ENCODE peak calls at places on chromosomes 1 and 21, in ten cellular contexts. One of them, this sample, is unnamed.

GRCh38 chr1:88985033-88985432 is 7.4 kb downstream of the KYAT3 start:
- DNase-seq in adrenal gland: peak; percentile 67
- DNase-seq in heart left ventricle: peak; percentile 34
- DNase-seq in ovary: peak; percentile 59
- DNase-seq in uterus: peak; percentile 25
- DNase-seq in fibroblast of lung: peak; percentile 86
- DNase-seq in A549: peak; percentile 7
- DNase-seq in transverse colon: no peak
- DNase-seq in HL-60: no peak
- DNase-seq in AG10803: peak; percentile 81
- DNase-seq in this sample: peak; percentile 99

GRCh38 chr1:158819461-158820443 is 11.4 kb upstream of the MNDA start:
- DNase-seq in adrenal gland: no peak
- DNase-seq in heart left ventricle: no peak
- DNase-seq in ovary: no peak
- DNase-seq in uterus: no peak
- DNase-seq in fibroblast of lung: peak; percentile 1
- DNase-seq in A549: no peak
- DNase-seq in transverse colon: no peak
- DNase-seq in HL-60: no peak
- DNase-seq in AG10803: no peak
- DNase-seq in this sample: no peak

GRCh38 chr1:223479261-223479660 is 86.0 kb downstream of the CCDC185 start:
- DNase-seq in adrenal gland: no peak
- DNase-seq in heart left ventricle: no peak
- DNase-seq in ovary: no peak
- DNase-seq in uterus: no peak
- DNase-seq in fibroblast of lung: no peak
- DNase-seq in A549: no peak
- DNase-seq in transverse colon: no peak
- DNase-seq in HL-60: no peak
- DNase-seq in AG10803: no peak
- DNase-seq in this sample: no peak

GRCh38 chr1:226436855-226437491 is 29.1 kb upstream of the PARP1 start:
- DNase-seq in adrenal gland: no peak
- DNase-seq in heart left ventricle: no peak
- DNase-seq in ovary: no peak
- DNase-seq in uterus: no peak
- DNase-seq in fibroblast of lung: no peak
- DNase-seq in A549: no peak
- DNase-seq in transverse colon: peak; percentile 13
- DNase-seq in HL-60: no peak
- DNase-seq in AG10803: no peak
- DNase-seq in this sample: no peak

GRCh38 chr1:110152133-110152785 is 2.0 kb downstream of the SLC6A17 start:
- DNase-seq in adrenal gland: no peak
- DNase-seq in heart left ventricle: no peak
- DNase-seq in ovary: no peak
- DNase-seq in uterus: no peak
- DNase-seq in fibroblast of lung: no peak
- DNase-seq in A549: peak; percentile 29
- DNase-seq in transverse colon: no peak
- DNase-seq in HL-60: no peak
- DNase-seq in AG10803: peak; percentile 46
- DNase-seq in this sample: peak; percentile 29

GRCh38 chr1:170530972-170531757 is 801 bp upstream of the GORAB start:
- DNase-seq in adrenal gland: peak; percentile 28
- DNase-seq in heart left ventricle: peak; percentile 12
- DNase-seq in ovary: peak; percentile 49
- DNase-seq in uterus: peak; percentile 67
- DNase-seq in fibroblast of lung: peak; percentile 27
- DNase-seq in A549: no peak
- DNase-seq in transverse colon: peak; percentile 13
- DNase-seq in HL-60: no peak
- DNase-seq in AG10803: no peak
- DNase-seq in this sample: peak; percentile 56

GRCh38 chr1:230153655-230154296 is 86.7 kb downstream of the GALNT2 start:
- DNase-seq in adrenal gland: no peak
- DNase-seq in heart left ventricle: no peak
- DNase-seq in ovary: no peak
- DNase-seq in uterus: no peak
- DNase-seq in fibroblast of lung: peak; percentile 87
- DNase-seq in A549: no peak
- DNase-seq in transverse colon: no peak
- DNase-seq in HL-60: peak; percentile 95
- DNase-seq in AG10803: peak; percentile 74
- DNase-seq in this sample: peak; percentile 87

GRCh38 chr1:160429702-160430535 is 29.6 kb downstream of the VANGL2 start:
- DNase-seq in adrenal gland: no peak
- DNase-seq in heart left ventricle: no peak
- DNase-seq in ovary: no peak
- DNase-seq in uterus: no peak
- DNase-seq in fibroblast of lung: no peak
- DNase-seq in A549: no peak
- DNase-seq in transverse colon: no peak
- DNase-seq in HL-60: no peak
- DNase-seq in AG10803: no peak
- DNase-seq in this sample: no peak

GRCh38 chr21:46545363-46545762 is 59.5 kb downstream of the S100B start:
- DNase-seq in adrenal gland: no peak
- DNase-seq in heart left ventricle: no peak
- DNase-seq in ovary: no peak
- DNase-seq in uterus: no peak
- DNase-seq in fibroblast of lung: no peak
- DNase-seq in A549: no peak
- DNase-seq in transverse colon: no peak
- DNase-seq in HL-60: no peak
- DNase-seq in AG10803: no peak
- DNase-seq in this sample: no peak

GRCh38 chr1:11245904-11246726 is 16.2 kb downstream of the MTOR start:
- DNase-seq in adrenal gland: no peak
- DNase-seq in heart left ventricle: no peak
- DNase-seq in ovary: no peak
- DNase-seq in uterus: no peak
- DNase-seq in fibroblast of lung: no peak
- DNase-seq in A549: no peak
- DNase-seq in transverse colon: no peak
- DNase-seq in HL-60: no peak
- DNase-seq in AG10803: no peak
- DNase-seq in this sample: no peak

GRCh38 chr1:117573386-117574040 is 32.3 kb upstream of the TENT5C start:
- DNase-seq in adrenal gland: peak; percentile 56
- DNase-seq in heart left ventricle: peak; percentile 5
- DNase-seq in ovary: no peak
- DNase-seq in uterus: peak; percentile 9
- DNase-seq in fibroblast of lung: no peak
- DNase-seq in A549: no peak
- DNase-seq in transverse colon: peak; percentile 8
- DNase-seq in HL-60: no peak
- DNase-seq in AG10803: peak; percentile 8
- DNase-seq in this sample: peak; percentile 10

GRCh38 chr1:1079408-1080121 is 5.5 kb upstream of the RNF223 start:
- DNase-seq in adrenal gland: peak; percentile 29
- DNase-seq in heart left ventricle: no peak
- DNase-seq in ovary: peak; percentile 43
- DNase-seq in uterus: peak; percentile 67
- DNase-seq in fibroblast of lung: peak; percentile 70
- DNase-seq in A549: peak; percentile 64
- DNase-seq in transverse colon: peak; percentile 70
- DNase-seq in HL-60: peak; percentile 40
- DNase-seq in AG10803: peak; percentile 91
- DNase-seq in this sample: peak; percentile 63

GRCh38 chr1:187842406-187843165 is 1013.8 kb downstream of the PLA2G4A start:
- DNase-seq in adrenal gland: no peak
- DNase-seq in heart left ventricle: peak; percentile 15
- DNase-seq in ovary: no peak
- DNase-seq in uterus: peak; percentile 16
- DNase-seq in fibroblast of lung: no peak
- DNase-seq in A549: no peak
- DNase-seq in transverse colon: no peak
- DNase-seq in HL-60: no peak
- DNase-seq in AG10803: no peak
- DNase-seq in this sample: peak; percentile 4

GRCh38 chr1:23957096-23957495 is 2.5 kb upstream of the PNRC2 start:
- DNase-seq in adrenal gland: no peak
- DNase-seq in heart left ventricle: peak; percentile 25
- DNase-seq in ovary: no peak
- DNase-seq in uterus: no peak
- DNase-seq in fibroblast of lung: no peak
- DNase-seq in A549: no peak
- DNase-seq in transverse colon: peak; percentile 74
- DNase-seq in HL-60: no peak
- DNase-seq in AG10803: no peak
- DNase-seq in this sample: no peak

GRCh38 chr1:243411472-243411871 is 155.6 kb downstream of the SDCCAG8 start:
- DNase-seq in adrenal gland: no peak
- DNase-seq in heart left ventricle: no peak
- DNase-seq in ovary: no peak
- DNase-seq in uterus: no peak
- DNase-seq in fibroblast of lung: no peak
- DNase-seq in A549: no peak
- DNase-seq in transverse colon: no peak
- DNase-seq in HL-60: no peak
- DNase-seq in AG10803: no peak
- DNase-seq in this sample: no peak

GRCh38 chr1:178283409-178283808 is 189.5 kb downstream of the RASAL2 start:
- DNase-seq in adrenal gland: no peak
- DNase-seq in heart left ventricle: no peak
- DNase-seq in ovary: no peak
- DNase-seq in uterus: no peak
- DNase-seq in fibroblast of lung: peak; percentile 28
- DNase-seq in A549: no peak
- DNase-seq in transverse colon: no peak
- DNase-seq in HL-60: no peak
- DNase-seq in AG10803: peak; percentile 15
- DNase-seq in this sample: no peak

GRCh38 chr1:178284059-178284458 is 190.2 kb downstream of the RASAL2 start:
- DNase-seq in adrenal gland: no peak
- DNase-seq in heart left ventricle: no peak
- DNase-seq in ovary: no peak
- DNase-seq in uterus: no peak
- DNase-seq in fibroblast of lung: no peak
- DNase-seq in A549: no peak
- DNase-seq in transverse colon: no peak
- DNase-seq in HL-60: no peak
- DNase-seq in AG10803: no peak
- DNase-seq in this sample: no peak

GRCh38 chr1:178278135-178278534 is 184.2 kb downstream of the RASAL2 start:
- DNase-seq in adrenal gland: no peak
- DNase-seq in heart left ventricle: no peak
- DNase-seq in ovary: no peak
- DNase-seq in uterus: no peak
- DNase-seq in fibroblast of lung: no peak
- DNase-seq in A549: no peak
- DNase-seq in transverse colon: no peak
- DNase-seq in HL-60: no peak
- DNase-seq in AG10803: no peak
- DNase-seq in this sample: peak; percentile 34

GRCh38 chr1:178279287-178279686 is 185.4 kb downstream of the RASAL2 start:
- DNase-seq in adrenal gland: no peak
- DNase-seq in heart left ventricle: no peak
- DNase-seq in ovary: no peak
- DNase-seq in uterus: no peak
- DNase-seq in fibroblast of lung: no peak
- DNase-seq in A549: no peak
- DNase-seq in transverse colon: no peak
- DNase-seq in HL-60: no peak
- DNase-seq in AG10803: no peak
- DNase-seq in this sample: no peak

DNA sequence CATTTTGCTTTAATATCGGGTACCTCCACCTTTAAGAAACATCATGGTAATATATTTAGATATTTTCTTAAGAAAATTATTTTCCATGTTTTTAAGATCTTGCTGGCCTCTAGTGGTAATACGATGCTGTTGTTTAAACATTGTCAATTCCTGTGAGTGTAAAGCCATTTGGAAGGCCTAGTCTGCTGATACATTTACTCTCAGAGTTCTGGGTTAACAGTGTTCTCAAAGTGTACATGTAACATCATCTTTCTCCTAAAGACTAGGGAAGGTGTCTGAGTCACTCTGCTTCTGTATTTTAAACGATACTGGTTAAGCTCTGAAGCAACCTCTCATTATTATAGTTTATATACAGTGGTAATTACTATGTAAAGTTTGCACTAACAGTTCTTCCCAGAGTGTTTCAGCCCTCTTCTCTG is 189.1 kb downstream of the RASAL2 start:
- DNase-seq in adrenal gland: no peak
- DNase-seq in heart left ventricle: no peak
- DNase-seq in ovary: no peak
- DNase-seq in uterus: no peak
- DNase-seq in fibroblast of lung: peak; percentile 86
- DNase-seq in A549: peak; percentile 40
- DNase-seq in transverse colon: no peak
- DNase-seq in HL-60: no peak
- DNase-seq in AG10803: peak; percentile 69
- DNase-seq in this sample: peak; percentile 83
- TF ChIP-seq CTCF in adrenal gland: peak; percentile 50
- TF ChIP-seq CTCF in heart left ventricle: peak; percentile 65
- TF ChIP-seq CTCF in ovary: no peak
- TF ChIP-seq CTCF in uterus: peak; percentile 8
- TF ChIP-seq CTCF in fibroblast of lung: peak; percentile 28
- TF ChIP-seq CTCF in A549: peak; percentile 86
- TF ChIP-seq CTCF in transverse colon: peak; percentile 28
- TF ChIP-seq CTCF in HL-60: no peak
- TF ChIP-seq CTCF in AG10803: peak; percentile 76
- TF ChIP-seq CTCF in this sample: peak; percentile 72

GRCh38 chr1:113835686-113836290 is 23.5 kb upstream of the RSBN1 start:
- DNase-seq in adrenal gland: no peak
- DNase-seq in heart left ventricle: no peak
- DNase-seq in ovary: no peak
- DNase-seq in uterus: no peak
- DNase-seq in fibroblast of lung: peak; percentile 74
- DNase-seq in A549: peak; percentile 4
- DNase-seq in transverse colon: no peak
- DNase-seq in HL-60: no peak
- DNase-seq in AG10803: peak; percentile 51
- DNase-seq in this sample: peak; percentile 81
- H3K4me3 ChIP-seq in adrenal gland: no peak overlapping the region
- H3K4me3 ChIP-seq in heart left ventricle: no peak overlapping the region
- H3K4me3 ChIP-seq in ovary: no peak overlapping the region
- H3K4me3 ChIP-seq in uterus: no peak overlapping the region
- H3K4me3 ChIP-seq in fibroblast of lung: no peak overlapping the region
- H3K4me3 ChIP-seq in A549: no peak overlapping the region
- H3K4me3 ChIP-seq in transverse colon: no peak overlapping the region
- H3K4me3 ChIP-seq in HL-60: no peak overlapping the region
- H3K4me3 ChIP-seq in AG10803: no peak overlapping the region
- H3K4me3 ChIP-seq in this sample: no peak overlapping the region

GRCh38 chr1:8902765-8903164 is 24.3 kb upstream of the ENO1 start:
- DNase-seq in adrenal gland: no peak
- DNase-seq in heart left ventricle: no peak
- DNase-seq in ovary: no peak
- DNase-seq in uterus: no peak
- DNase-seq in fibroblast of lung: no peak
- DNase-seq in A549: no peak
- DNase-seq in transverse colon: no peak
- DNase-seq in HL-60: no peak
- DNase-seq in AG10803: peak; percentile 72
- DNase-seq in this sample: peak; percentile 65
- TF ChIP-seq CTCF in adrenal gland: no peak
- TF ChIP-seq CTCF in heart left ventricle: no peak
- TF ChIP-seq CTCF in ovary: no peak
- TF ChIP-seq CTCF in uterus: no peak
- TF ChIP-seq CTCF in fibroblast of lung: peak; percentile 23
- TF ChIP-seq CTCF in A549: no peak
- TF ChIP-seq CTCF in transverse colon: no peak
- TF ChIP-seq CTCF in HL-60: no peak
- TF ChIP-seq CTCF in AG10803: peak; percentile 45
- TF ChIP-seq CTCF in this sample: peak; percentile 43

GRCh38 chr21:35932232-35932911 is 128.0 kb downstream of the SETD4 start:
- DNase-seq in adrenal gland: peak; percentile 31
- DNase-seq in heart left ventricle: peak; percentile 78
- DNase-seq in ovary: peak; percentile 27
- DNase-seq in uterus: peak; percentile 88
- DNase-seq in fibroblast of lung: peak; percentile 85
- DNase-seq in A549: no peak
- DNase-seq in transverse colon: peak; percentile 37
- DNase-seq in HL-60: peak; percentile 95
- DNase-seq in AG10803: peak; percentile 81
- DNase-seq in this sample: peak; percentile 92
- H3K4me3 ChIP-seq in adrenal gland: no peak overlapping the region
- H3K4me3 ChIP-seq in heart left ventricle: no peak overlapping the region
- H3K4me3 ChIP-seq in ovary: no peak overlapping the region
- H3K4me3 ChIP-seq in uterus: no peak overlapping the region
- H3K4me3 ChIP-seq in fibroblast of lung: peak overlapping the region; percentile 27
- H3K4me3 ChIP-seq in A549: no peak overlapping the region
- H3K4me3 ChIP-seq in transverse colon: no peak overlapping the region
- H3K4me3 ChIP-seq in HL-60: no peak overlapping the region
- H3K4me3 ChIP-seq in AG10803: no peak overlapping the region
- H3K4me3 ChIP-seq in this sample: no peak overlapping the region

This sample was measured in fibroblast of the aortic adventitia.